ENCODE peak calls at places on chromosomes 1 and 21, in nine cellular contexts. M is colonic mucosa, L is heart left ventricle, N is HCT116, Z is left ventricle myocardium inferior, B is endothelial cell of umbilical vein, I is fibroblast of the aortic adventitia, S is fibroblast of lung, J is adrenal gland. H is an unnamed sample.

GRCh38 chr1:95561244-95561840 is 327.3 kb downstream of the RWDD3 start:
- DNase-seq in M (no peak), J (no peak), N (no peak), S (no peak), L (no peak), Z (no peak), B (no peak), I (no peak), H (no peak)

GRCh38 chr1:167899253-167899681 is 14.7 kb downstream of the ADCY10 start:
- DNase-seq in N (no peak), J (peak; percentile 68), B (no peak), L (no peak), I (peak; percentile 89), S (peak; percentile 66), Z (peak; percentile 38), M (no peak), H (no peak)

GRCh38 chr1:102241431-102242338 is 245.0 kb upstream of the OLFM3 start:
- DNase-seq in B (no peak), M (no peak), N (no peak), Z (no peak), J (no peak), L (no peak), S (no peak), I (no peak), H (peak; percentile 3)

GRCh38 chr1:26828352-26829093 is 2.0 kb downstream of the ZDHHC18 start:
- DNase-seq in S (no peak), N (no peak), L (no peak), Z (peak; percentile 28), I (no peak), B (no peak), M (peak; percentile 33), J (no peak), H (peak; percentile 48)

GRCh38 chr1:34162852-34163766 is 1.9 kb downstream of the CSMD2 start:
- DNase-seq in B (peak; percentile 20), S (peak; percentile 98), I (peak; percentile 92), M (peak; percentile 24), N (peak; percentile 39), Z (peak; percentile 59), L (peak; percentile 52), J (peak; percentile 87), H (peak; percentile 43)

GRCh38 chr1:173249349-173249748 is 42.2 kb upstream of the TNFSF4 start:
- DNase-seq in M (no peak), L (no peak), Z (no peak), N (no peak), B (no peak), I (peak; percentile 51), S (peak; percentile 50), J (no peak), H (no peak)

GRCh38 chr1:59077739-59078503 is 219.0 kb upstream of the FGGY start:
- DNase-seq in J (no peak), L (no peak), B (no peak), M (no peak), S (no peak), N (no peak), I (no peak), Z (no peak), H (no peak)

GRCh38 chr1:23394176-23394575 is 24.5 kb upstream of the ZNF436 start:
- DNase-seq in Z (no peak), L (no peak), I (peak; percentile 96), M (no peak), N (no peak), J (no peak), S (peak; percentile 82), B (peak; percentile 25), H (peak; percentile 42)

GRCh38 chr21:41956926-41957729 is 3.3 kb upstream of the C2CD2 start:
- DNase-seq in J (peak; percentile 54), N (no peak), S (peak; percentile 83), I (peak; percentile 64), L (no peak), B (peak; percentile 35), M (no peak), Z (no peak), H (peak; percentile 69)

GRCh38 chr1:116836099-116836498 is 73.6 kb upstream of the PTGFRN start:
- DNase-seq in Z (no peak), N (no peak), M (no peak), S (no peak), B (no peak), I (no peak), L (no peak), J (no peak), H (no peak)

GRCh38 chr1:110477445-110477957 is 26.6 kb downstream of the PROK1 start:
- DNase-seq in J (peak; percentile 37), S (no peak), I (no peak), M (peak; percentile 25), Z (no peak), B (no peak), N (peak; percentile 85), L (no peak), H (peak; percentile 21)

GRCh38 chr21:33434770-33435360 is 31.7 kb downstream of the IFNGR2 start:
- DNase-seq in N (no peak), S (peak; percentile 92), L (no peak), B (peak; percentile 92), Z (no peak), I (peak; percentile 92), M (no peak), J (peak; percentile 43), H (peak; percentile 63)

GRCh38 chr1:235642943-235643371 is 6.6 kb downstream of the GNG4 start:
- DNase-seq in B (no peak), J (no peak), L (no peak), N (no peak), I (no peak), M (no peak), S (no peak), Z (no peak), H (no peak)
- TF ChIP-seq CTCF in B (no peak), J (no peak), L (no peak), N (no peak), I (no peak), M (no peak), S (no peak), Z (no peak), H (no peak)

GRCh38 chr1:49036700-49037099 is 260.0 kb upstream of the BEND5 start:
- DNase-seq in J (no peak), M (no peak), L (no peak), Z (no peak), I (no peak), N (no peak), S (no peak), B (no peak), H (peak; percentile 10)
- TF ChIP-seq CTCF in J (no peak), M (no peak), L (no peak), Z (no peak), I (no peak), N (no peak), S (no peak), B (no peak), H (peak; percentile 22)

DNA sequence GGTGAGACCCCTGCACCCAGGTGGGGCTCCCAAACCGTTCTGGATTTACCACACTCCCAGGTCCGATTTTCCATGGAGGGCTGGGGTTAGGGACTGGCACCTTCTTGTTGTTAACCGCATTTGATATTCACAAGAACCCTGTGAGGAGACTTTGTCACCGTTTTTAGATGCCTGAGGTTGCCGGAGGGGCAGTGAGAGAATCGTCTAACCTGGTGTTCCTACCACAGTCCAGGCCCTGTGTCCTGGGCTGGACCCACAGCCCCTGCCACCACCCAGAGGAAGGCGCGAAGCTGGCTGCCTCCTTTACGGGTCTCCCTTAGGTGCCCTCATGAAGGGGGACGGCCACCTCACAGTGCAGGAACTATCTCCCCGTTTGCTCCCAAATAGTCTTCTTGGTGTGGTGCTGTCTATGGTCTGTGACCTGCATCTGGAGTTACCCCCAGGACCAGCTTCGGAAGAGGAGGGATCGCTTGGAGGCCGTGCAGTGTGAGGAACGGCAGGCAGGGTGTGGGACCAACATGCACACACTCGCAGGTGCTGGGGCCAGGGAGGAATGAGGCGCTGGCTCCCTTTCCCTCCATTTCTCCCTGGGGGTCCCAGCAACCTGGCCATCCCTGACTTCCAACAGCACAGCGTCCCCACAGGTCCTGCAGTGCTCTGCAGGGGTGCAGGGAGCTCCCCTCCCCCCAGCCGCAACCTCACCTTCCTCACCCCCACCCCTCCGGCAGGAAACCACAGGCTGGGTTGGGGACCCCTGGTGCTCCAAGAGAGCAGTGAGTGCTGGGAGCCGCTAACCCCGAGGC is 7.0 kb downstream of the SIM2 start:
- DNase-seq in Z (no peak), I (no peak), N (no peak), L (peak; percentile 14), J (no peak), M (peak; percentile 13), B (no peak), S (no peak), H (peak; percentile 48)
- TF ChIP-seq CTCF in Z (no peak), I (no peak), N (no peak), L (no peak), J (no peak), M (no peak), B (no peak), S (peak; percentile 16), H (peak; percentile 32)

GRCh38 chr1:35726814-35727433 is 8.2 kb upstream of the C1orf216 start:
- DNase-seq in M (peak; percentile 40), L (peak; percentile 42), S (peak; percentile 52), Z (peak; percentile 40), N (peak; percentile 24), J (peak; percentile 45), I (peak; percentile 75), B (peak; percentile 66), H (peak; percentile 68)
- TF ChIP-seq CTCF in M (peak; percentile 87), L (peak; percentile 81), S (peak; percentile 87), Z (peak; percentile 90), N (peak; percentile 83), J (peak; percentile 79), I (peak; percentile 90), B (peak; percentile 76), H (peak; percentile 78)